ENCODE peak calls at places on chromosomes 5 and 9, in ten cellular contexts. T is neural progenitor cell, B is heart right ventricle, O is IMR-90, Q is GM06990, N is endodermal cell, U is prostate gland, P is GM23248, A is left lung, Z is body of pancreas. S is an unnamed sample. For H3K27me3, the result is how much of the 10 kb centered on the place peaks cover.

GRCh38 chr5:176587398-176587797 is 22.6 kb downstream of the GPRIN1 start:
- DNase-seq in T (no peak), B (no peak), O (no peak), Q (no peak), N (no peak), U (no peak), P (no peak), A (no peak), Z (no peak), S (no peak)

GRCh38 chr5:11888221-11888620 is 16.0 kb downstream of the CTNND2 start:
- DNase-seq in T (no peak), B (no peak), O (no peak), Q (no peak), N (no peak), U (no peak), P (no peak), A (no peak), Z (no peak), S (no peak)

GRCh38 chr9:91273853-91274552 is 87.7 kb downstream of the AUH start:
- DNase-seq in T (no peak), B (no peak), O (peak), Q (peak), N (no peak), U (no peak), P (peak), A (no peak), Z (no peak), S (no peak)

GRCh38 chr9:128642675-128643074 is 14.0 kb downstream of the DYNC2I2 start:
- DNase-seq in T (no peak), B (no peak), O (no peak), Q (no peak), N (no peak), U (no peak), P (no peak), A (no peak), Z (no peak), S (no peak)

GRCh38 chr5:148583421-148583965 is 70.8 kb downstream of the HTR4 start:
- DNase-seq in T (no peak), B (no peak), O (no peak), Q (no peak), N (no peak), U (no peak), P (no peak), A (no peak), Z (no peak), S (no peak)

GRCh38 chr9:70257991-70258691 is 637 bp upstream of the SMC5 start:
- DNase-seq in T (peak), B (peak), O (peak), Q (no peak), N (peak), U (peak), P (peak), A (peak), Z (peak), S (no peak)

GRCh38 chr5:138981131-138981530 is 106.0 kb upstream of the LRRTM2 start:
- DNase-seq in T (no peak), B (no peak), O (peak), Q (no peak), N (peak), U (no peak), P (peak), A (no peak), Z (no peak), S (no peak)

GRCh38 chr9:94300470-94301301 is 27.8 kb downstream of the NUTM2F start:
- DNase-seq in T (no peak), B (no peak), O (no peak), Q (peak), N (no peak), U (no peak), P (peak), A (no peak), Z (no peak), S (no peak)

GRCh38 chr5:155193483-155194107 is 180.0 kb downstream of the KIF4B start:
- DNase-seq in T (no peak), B (peak), O (no peak), Q (no peak), N (no peak), U (no peak), P (no peak), A (no peak), Z (no peak), S (no peak)

GRCh38 chr5:179132586-179133355 is 72.6 kb downstream of the ZNF354C start:
- DNase-seq in T (no peak), B (no peak), O (peak), Q (no peak), N (no peak), U (no peak), P (peak), A (no peak), Z (no peak), S (no peak)

GRCh38 chr5:77995793-77996409 is 219.8 kb upstream of the TBCA start:
- DNase-seq in T (no peak), B (no peak), O (no peak), Q (no peak), N (no peak), U (no peak), P (no peak), A (no peak), Z (no peak), S (no peak)

GRCh38 chr9:126704157-126704941 is 90.6 kb downstream of the LMX1B start:
- DNase-seq in T (peak), B (no peak), O (peak), Q (no peak), N (peak), U (no peak), P (peak), A (no peak), Z (peak), S (no peak)

GRCh38 chr5:126410623-126411022 is 12.6 kb upstream of the GRAMD2B start:
- DNase-seq in T (no peak), B (no peak), O (no peak), Q (no peak), N (no peak), U (no peak), P (no peak), A (no peak), Z (no peak), S (no peak)

GRCh38 chr5:133831506-133832224 is 136.8 kb downstream of the C5orf15 start:
- DNase-seq in T (no peak), B (no peak), O (peak), Q (no peak), N (peak), U (no peak), P (peak), A (no peak), Z (no peak), S (no peak)

GRCh38 chr9:23779220-23779619 is 46.8 kb downstream of the ELAVL2 start:
- DNase-seq in T (peak), B (no peak), O (no peak), Q (no peak), N (peak), U (no peak), P (no peak), A (no peak), Z (no peak), S (no peak)

GRCh38 chr9:98968596-98969337 is 25.1 kb downstream of the COL15A1 start:
- DNase-seq in T (no peak), B (no peak), O (no peak), Q (no peak), N (peak), U (no peak), P (no peak), A (no peak), Z (no peak), S (no peak)

GRCh38 chr9:108382267-108382666 is 473.5 kb downstream of the ACTL7B start:
- DNase-seq in T (no peak), B (no peak), O (no peak), Q (no peak), N (no peak), U (no peak), P (no peak), A (no peak), Z (peak), S (no peak)

GRCh38 chr5:78536797-78537196 is 111.8 kb downstream of the LHFPL2 start:
- DNase-seq in T (no peak), B (no peak), O (no peak), Q (no peak), N (no peak), U (no peak), P (no peak), A (no peak), Z (no peak), S (no peak)

GRCh38 chr9:35517136-35517535 is 27.2 kb downstream of the RUSC2 start:
- DNase-seq in T (peak), B (no peak), O (peak), Q (no peak), N (no peak), U (no peak), P (peak), A (no peak), Z (no peak), S (no peak)

GRCh38 chr5:102547659-102548058 is 48.9 kb upstream of the SLCO6A1 start:
- DNase-seq in T (no peak), B (no peak), O (no peak), Q (no peak), N (no peak), U (no peak), P (peak), A (no peak), Z (no peak), S (no peak)

GRCh38 chr5:26881901-26882300 is 156.5 kb downstream of the CDH9 start:
- DNase-seq in T (no peak), B (no peak), O (no peak), Q (no peak), N (no peak), U (no peak), P (no peak), A (no peak), Z (no peak), S (no peak)

GRCh38 chr9:81193362-81194339 is 495.7 kb downstream of the TLE1 start:
- DNase-seq in T (no peak), B (no peak), O (no peak), Q (no peak), N (no peak), U (no peak), P (no peak), A (no peak), Z (no peak), S (no peak)

GRCh38 chr5:141559481-141559880 is 59.3 kb downstream of the DIAPH1 start:
- DNase-seq in T (no peak), B (peak), O (peak), Q (no peak), N (no peak), U (peak), P (peak), A (no peak), Z (no peak), S (no peak)

GRCh38 chr5:83142526-83142925 is 65.2 kb downstream of the XRCC4 start:
- DNase-seq in T (no peak), B (no peak), O (no peak), Q (no peak), N (no peak), U (no peak), P (no peak), A (no peak), Z (no peak), S (no peak)

GRCh38 chr9:129395633-129396364 is 217.7 kb upstream of the IER5L start:
- DNase-seq in T (no peak), B (no peak), O (no peak), Q (no peak), N (no peak), U (no peak), P (no peak), A (no peak), Z (no peak), S (no peak)

GRCh38 chr9:107918749-107919148 is 429.2 kb upstream of the KLF4 start:
- DNase-seq in T (no peak), B (no peak), O (no peak), Q (no peak), N (no peak), U (peak), P (no peak), A (no peak), Z (no peak), S (no peak)

GRCh38 chr5:123215929-123216702 is 127.1 kb downstream of the PRDM6 start:
- DNase-seq in T (peak), B (no peak), O (no peak), Q (no peak), N (no peak), U (no peak), P (no peak), A (no peak), Z (no peak), S (no peak)

GRCh38 chr5:68176802-68177479 is 38.6 kb upstream of the PIK3R1 start:
- DNase-seq in T (no peak), B (no peak), O (no peak), Q (no peak), N (no peak), U (no peak), P (no peak), A (no peak), Z (no peak), S (no peak)

GRCh38 chr9:130301483-130302286 is 36.1 kb downstream of the HMCN2 start:
- DNase-seq in T (no peak), B (peak), O (peak), Q (no peak), N (no peak), U (no peak), P (peak), A (no peak), Z (peak), S (peak)

GRCh38 chr5:124160265-124160664 is 586.2 kb downstream of the ZNF608 start:
- DNase-seq in T (no peak), B (no peak), O (no peak), Q (no peak), N (no peak), U (no peak), P (no peak), A (no peak), Z (no peak), S (no peak)

GRCh38 chr9:21056931-21057330 is 20.8 kb downstream of the IFNB1 start:
- DNase-seq in T (no peak), B (no peak), O (peak), Q (no peak), N (no peak), U (no peak), P (peak), A (no peak), Z (no peak), S (no peak)

GRCh38 chr5:150905312-150905683 is 518 bp upstream of the ZNF300 start:
- DNase-seq in T (no peak), B (no peak), O (no peak), Q (no peak), N (no peak), U (no peak), P (no peak), A (no peak), Z (no peak), S (no peak)

GRCh38 chr5:6386270-6386669 is 7.9 kb upstream of the MED10 start:
- DNase-seq in T (no peak), B (no peak), O (no peak), Q (no peak), N (no peak), U (no peak), P (no peak), A (no peak), Z (no peak), S (no peak)

GRCh38 chr5:6384856-6385255 is 6.5 kb upstream of the MED10 start:
- DNase-seq in T (no peak), B (no peak), O (no peak), Q (no peak), N (peak), U (no peak), P (no peak), A (no peak), Z (no peak), S (no peak)

GRCh38 chr5:6389946-6390530 is 11.7 kb upstream of the MED10 start:
- DNase-seq in T (no peak), B (no peak), O (no peak), Q (no peak), N (peak), U (no peak), P (no peak), A (no peak), Z (no peak), S (no peak)

GRCh38 chr5:6389397-6389796 is 11.1 kb upstream of the MED10 start:
- DNase-seq in T (no peak), B (no peak), O (no peak), Q (no peak), N (no peak), U (no peak), P (no peak), A (no peak), Z (no peak), S (no peak)

GRCh38 chr5:6387970-6388369 is 9.6 kb upstream of the MED10 start:
- DNase-seq in T (no peak), B (no peak), O (no peak), Q (no peak), N (no peak), U (no peak), P (no peak), A (no peak), Z (no peak), S (no peak)
- H3K27me3 ChIP-seq in T (under half), B (under half), O (under half), Q (under half), N (under half), U (under half), P (under half), A (under half), Z (under half), S (under half)

DNA sequence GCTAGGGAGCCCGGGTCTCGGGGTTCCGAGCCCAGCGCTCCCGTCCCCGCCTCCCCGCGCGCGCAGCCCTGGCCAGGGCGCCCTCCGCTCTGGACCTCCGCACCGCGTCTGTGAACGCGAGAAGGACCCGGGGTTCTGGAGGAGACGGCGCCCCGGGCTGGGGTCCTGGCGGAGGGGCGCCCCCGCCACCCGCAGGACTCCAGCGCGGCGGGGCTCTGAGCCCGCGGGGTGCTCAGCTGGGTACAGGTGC is 431 bp downstream of the TMOD1 start:
- DNase-seq in T (peak), B (no peak), O (no peak), Q (peak), N (peak), U (no peak), P (no peak), A (no peak), Z (no peak), S (no peak)
- H3K27me3 ChIP-seq in T (half or more), B (under half), O (under half), Q (under half), N (under half), U (under half), P (under half), A (under half), Z (under half), S (under half)

GRCh38 chr5:144638802-144639201 is 468.1 kb downstream of the KCTD16 start:
- DNase-seq in T (no peak), B (no peak), O (no peak), Q (no peak), N (no peak), U (no peak), P (no peak), A (no peak), Z (no peak), S (no peak)

GRCh38 chr5:144644317-144644716 is 473.6 kb downstream of the KCTD16 start:
- DNase-seq in T (no peak), B (no peak), O (no peak), Q (no peak), N (no peak), U (no peak), P (no peak), A (no peak), Z (no peak), S (no peak)
- H3K27me3 ChIP-seq in T (under half), B (under half), O (under half), Q (under half), N (under half), U (under half), P (under half), A (under half), Z (under half), S (under half)

GRCh38 chr9:110672873-110673508 is 4.4 kb downstream of the MUSK start:
- DNase-seq in T (no peak), B (no peak), O (no peak), Q (no peak), N (no peak), U (no peak), P (no peak), A (no peak), Z (no peak), S (no peak)

GRCh38 chr9:110668528-110669167 is at the start of gene MUSK:
- DNase-seq in T (no peak), B (no peak), O (peak), Q (no peak), N (no peak), U (no peak), P (no peak), A (no peak), Z (no peak), S (no peak)

GRCh38 chr9:110671849-110672248 is 3.3 kb downstream of the MUSK start:
- DNase-seq in T (no peak), B (no peak), O (no peak), Q (no peak), N (no peak), U (no peak), P (no peak), A (no peak), Z (no peak), S (no peak)

DNA sequence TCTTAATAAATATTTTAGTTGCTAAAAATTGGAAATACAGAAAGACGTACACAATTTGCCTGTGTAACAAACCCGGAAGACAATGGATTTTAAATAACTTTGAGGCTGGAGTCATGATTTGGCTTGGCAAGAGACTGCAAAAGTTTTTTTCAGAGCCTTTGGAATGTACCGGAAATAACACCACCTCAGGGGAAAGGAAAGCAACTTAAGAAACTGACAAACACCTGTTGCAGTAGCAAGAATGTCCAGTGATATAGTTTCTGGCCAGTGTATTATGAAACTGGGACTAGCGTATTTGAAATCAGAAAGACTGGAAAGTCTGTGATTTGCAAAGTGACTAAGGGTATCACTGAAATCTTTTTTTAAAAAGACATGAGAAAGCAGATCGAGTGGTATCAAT is 848 bp downstream of the MUSK start:
- DNase-seq in T (no peak), B (no peak), O (no peak), Q (no peak), N (no peak), U (no peak), P (no peak), A (no peak), Z (no peak), S (no peak)
- H3K27me3 ChIP-seq in T (under half), B (under half), O (under half), Q (under half), N (under half), U (under half), P (under half), A (under half), Z (under half), S (under half)

DNA sequence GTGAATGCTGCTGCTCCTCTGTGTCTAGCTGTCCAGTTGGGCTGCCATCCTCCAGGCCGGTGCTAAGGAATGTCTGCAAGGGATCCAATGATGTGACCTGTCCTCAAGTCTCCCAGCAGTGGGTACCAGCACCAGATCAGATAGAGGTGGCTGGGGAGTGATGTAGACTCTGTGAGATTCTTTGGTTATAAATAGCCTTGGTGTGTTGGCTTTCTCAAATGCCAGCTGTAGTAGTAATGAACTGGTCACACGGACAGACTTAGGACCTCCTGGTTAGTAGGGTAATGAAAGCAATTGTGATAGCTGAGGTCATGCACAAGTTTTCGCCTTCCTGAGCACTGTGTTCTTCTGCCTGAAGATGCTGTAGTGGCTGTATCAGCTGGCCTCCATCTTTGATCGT is 29.9 kb upstream of the RANBP6 start:
- DNase-seq in T (no peak), B (no peak), O (no peak), Q (no peak), N (no peak), U (no peak), P (no peak), A (no peak), Z (no peak), S (no peak)
- H3K27me3 ChIP-seq in T (under half), B (under half), O (under half), Q (under half), N (under half), U (under half), P (under half), A (under half), Z (under half), S (under half)

GRCh38 chr9:132730054-132731033 is 60.1 kb downstream of the GTF3C4 start:
- DNase-seq in T (no peak), B (no peak), O (no peak), Q (no peak), N (no peak), U (no peak), P (no peak), A (no peak), Z (no peak), S (peak)

GRCh38 chr9:132733133-132733815 is 63.0 kb downstream of the GTF3C4 start:
- DNase-seq in T (no peak), B (no peak), O (no peak), Q (no peak), N (no peak), U (no peak), P (peak), A (no peak), Z (no peak), S (no peak)

GRCh38 chr9:132729235-132729890 is 59.1 kb downstream of the GTF3C4 start:
- DNase-seq in T (no peak), B (no peak), O (no peak), Q (no peak), N (no peak), U (no peak), P (no peak), A (no peak), Z (peak), S (no peak)

GRCh38 chr9:132732326-132732725 is 62.1 kb downstream of the GTF3C4 start:
- DNase-seq in T (no peak), B (no peak), O (no peak), Q (no peak), N (no peak), U (no peak), P (no peak), A (no peak), Z (no peak), S (no peak)

DNA sequence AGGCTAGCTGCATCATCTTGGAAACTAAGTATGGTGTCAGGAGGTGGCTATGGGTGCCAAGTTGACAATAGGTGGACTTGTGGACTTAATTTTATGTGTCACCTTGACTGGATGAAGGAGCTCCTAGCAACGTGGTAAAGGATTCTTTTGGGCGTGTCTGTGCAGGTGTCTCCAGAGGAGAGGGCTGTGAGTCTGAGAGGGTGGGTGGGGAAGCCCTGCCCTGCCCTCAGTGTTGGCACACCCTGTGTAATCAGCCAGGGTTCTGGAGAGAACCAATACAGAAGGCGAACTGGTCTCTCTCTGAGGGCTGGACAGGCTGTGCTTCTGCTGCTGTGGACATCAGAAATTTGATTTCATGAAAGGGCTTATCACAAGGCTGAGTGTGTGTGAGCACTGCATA is 61.0 kb downstream of the GTF3C4 start:
- DNase-seq in T (no peak), B (no peak), O (no peak), Q (no peak), N (no peak), U (no peak), P (no peak), A (peak), Z (no peak), S (no peak)
- H3K27me3 ChIP-seq in T (under half), B (under half), O (under half), Q (under half), N (under half), U (under half), P (under half), A (under half), Z (under half), S (under half)

S was measured in psoas muscle.